ENCODE peak calls at places on chromosomes 13 and 19, in five cellular contexts. S is T-helper 9 cell; R is stimulated activated naive CD8-positive, alpha-beta T cell treated with anti-CD3 and anti-CD28 coated beads, Interleukin-15, Interleukin-2, amounts not matched to agents 100 U/mL and 50 U/mL, for 24 hours; L is T-helper 17 cell; J is D341Med. H is an unnamed sample.
A peak's percentile ranks its signal among the peaks of the same experiment; 100 is the strongest.

GRCh38 chr13:23140492-23140891 is 40.3 kb upstream of the SGCG start:
- DNase-seq in S (no peak), R (no peak), L (no peak), J (no peak), H (peak; percentile 25)

GRCh38 chr13:50948576-50948975 is 39.0 kb downstream of the RNASEH2B start:
- DNase-seq in S (no peak), R (no peak), L (no peak), J (no peak), H (no peak)

GRCh38 chr13:99671746-99672145 is 170.5 kb downstream of the TM9SF2 start:
- DNase-seq in S (no peak), R (no peak), L (no peak), J (no peak), H (no peak)

GRCh38 chr13:44565881-44566280 is 10.2 kb downstream of the TSC22D1 start:
- DNase-seq in S (no peak), R (no peak), L (no peak), J (no peak), H (peak; percentile 37)

GRCh38 chr19:46265217-46265828 is 31.5 kb upstream of the HIF3A start:
- DNase-seq in S (peak; percentile 61), R (peak; percentile 73), L (peak; percentile 36), J (peak; percentile 84), H (peak; percentile 89)

GRCh38 chr13:113646376-113646775 is 11.6 kb downstream of the ATP4B start:
- DNase-seq in S (no peak), R (no peak), L (no peak), J (no peak), H (no peak)

GRCh38 chr13:112733112-112733511 is 43.3 kb downstream of the ATP11A start:
- DNase-seq in S (no peak), R (no peak), L (no peak), J (no peak), H (no peak)

GRCh38 chr19:44113784-44114390 is 688 bp downstream of the ZNF225 start:
- DNase-seq in S (no peak), R (peak; percentile 8), L (no peak), J (peak; percentile 38), H (no peak)

GRCh38 chr13:21075303-21076264 is 14.2 kb upstream of the LATS2 start:
- DNase-seq in S (no peak), R (peak; percentile 43), L (no peak), J (no peak), H (no peak)

GRCh38 chr13:20814224-20814910 is 40.6 kb upstream of the EEF1AKMT1 start:
- DNase-seq in S (no peak), R (no peak), L (no peak), J (peak; percentile 87), H (peak; percentile 93)